ENCODE peak calls at places on chromosomes 2 and 18, in eight cellular contexts. One of them, this sample, is unnamed.

GRCh38 chr18:9239708-9240107 is 94.9 kb upstream of the TWSG1 start:
- DNase-seq in sigmoid colon: no peak
- DNase-seq in ovary: no peak
- DNase-seq in cardiac muscle cell: no peak
- DNase-seq in kidney: no peak
- DNase-seq in HFFc6: no peak
- DNase-seq in neural crest cell: no peak
- DNase-seq in progenitor cell of endocrine pancreas: no peak
- DNase-seq in this sample: no peak

GRCh38 chr2:219082332-219082958 is 21.7 kb upstream of the IHH start:
- DNase-seq in sigmoid colon: no peak
- DNase-seq in ovary: no peak
- DNase-seq in cardiac muscle cell: no peak
- DNase-seq in kidney: no peak
- DNase-seq in HFFc6: no peak
- DNase-seq in neural crest cell: no peak
- DNase-seq in progenitor cell of endocrine pancreas: no peak
- DNase-seq in this sample: no peak

GRCh38 chr2:74540291-74540690 is 10.6 kb downstream of the HTRA2 start:
- DNase-seq in sigmoid colon: no peak
- DNase-seq in ovary: no peak
- DNase-seq in cardiac muscle cell: no peak
- DNase-seq in kidney: no peak
- DNase-seq in HFFc6: no peak
- DNase-seq in neural crest cell: no peak
- DNase-seq in progenitor cell of endocrine pancreas: no peak
- DNase-seq in this sample: no peak

GRCh38 chr2:46857871-46858696 is 57.5 kb downstream of the MCFD2 start:
- DNase-seq in sigmoid colon: peak; percentile 25
- DNase-seq in ovary: no peak
- DNase-seq in cardiac muscle cell: peak; percentile 21
- DNase-seq in kidney: peak; percentile 14
- DNase-seq in HFFc6: peak; percentile 95
- DNase-seq in neural crest cell: no peak
- DNase-seq in progenitor cell of endocrine pancreas: no peak
- DNase-seq in this sample: no peak

GRCh38 chr2:124046332-124046731 is 21.2 kb downstream of the CNTNAP5 start:
- DNase-seq in sigmoid colon: no peak
- DNase-seq in ovary: no peak
- DNase-seq in cardiac muscle cell: no peak
- DNase-seq in kidney: no peak
- DNase-seq in HFFc6: no peak
- DNase-seq in neural crest cell: no peak
- DNase-seq in progenitor cell of endocrine pancreas: no peak
- DNase-seq in this sample: no peak

GRCh38 chr2:18749912-18750526 is 160.7 kb upstream of the NT5C1B start:
- DNase-seq in sigmoid colon: peak; percentile 77
- DNase-seq in ovary: peak; percentile 53
- DNase-seq in cardiac muscle cell: peak; percentile 68
- DNase-seq in kidney: no peak
- DNase-seq in HFFc6: peak; percentile 54
- DNase-seq in neural crest cell: peak; percentile 65
- DNase-seq in progenitor cell of endocrine pancreas: peak; percentile 37
- DNase-seq in this sample: peak; percentile 68

GRCh38 chr2:45626387-45627010 is 15.4 kb upstream of the SRBD1 start:
- DNase-seq in sigmoid colon: no peak
- DNase-seq in ovary: no peak
- DNase-seq in cardiac muscle cell: no peak
- DNase-seq in kidney: no peak
- DNase-seq in HFFc6: no peak
- DNase-seq in neural crest cell: no peak
- DNase-seq in progenitor cell of endocrine pancreas: no peak
- DNase-seq in this sample: no peak

GRCh38 chr2:207215300-207215699 is 49.6 kb upstream of the KLF7 start:
- DNase-seq in sigmoid colon: no peak
- DNase-seq in ovary: no peak
- DNase-seq in cardiac muscle cell: no peak
- DNase-seq in kidney: no peak
- DNase-seq in HFFc6: no peak
- DNase-seq in neural crest cell: peak; percentile 14
- DNase-seq in progenitor cell of endocrine pancreas: no peak
- DNase-seq in this sample: no peak

GRCh38 chr18:43129946-43130523 is 14.6 kb upstream of the RIT2 start:
- DNase-seq in sigmoid colon: no peak
- DNase-seq in ovary: no peak
- DNase-seq in cardiac muscle cell: no peak
- DNase-seq in kidney: no peak
- DNase-seq in HFFc6: no peak
- DNase-seq in neural crest cell: no peak
- DNase-seq in progenitor cell of endocrine pancreas: no peak
- DNase-seq in this sample: no peak

GRCh38 chr2:147934881-147935280 is 85.7 kb downstream of the ORC4 start:
- DNase-seq in sigmoid colon: no peak
- DNase-seq in ovary: no peak
- DNase-seq in cardiac muscle cell: no peak
- DNase-seq in kidney: no peak
- DNase-seq in HFFc6: no peak
- DNase-seq in neural crest cell: no peak
- DNase-seq in progenitor cell of endocrine pancreas: no peak
- DNase-seq in this sample: no peak

DNA sequence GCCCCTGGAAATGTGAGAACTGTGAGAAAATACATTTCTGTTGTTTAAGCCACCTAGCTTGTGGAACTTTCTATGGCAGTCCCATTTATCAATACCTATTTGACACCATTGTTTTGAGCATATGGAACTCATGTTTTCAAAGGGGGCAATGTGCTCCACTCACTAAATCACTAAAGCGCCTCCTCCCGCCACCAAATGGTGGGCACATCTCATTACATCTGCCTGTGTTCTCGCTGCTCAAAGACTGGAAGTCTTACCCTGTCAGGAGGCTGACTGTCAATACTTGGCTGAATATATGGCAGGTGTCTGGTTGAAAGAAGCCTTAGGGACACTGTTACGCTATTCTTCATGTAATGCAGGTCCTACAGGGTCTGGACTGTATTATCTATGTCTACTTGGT is 767.7 kb downstream of the TSN start:
- DNase-seq in sigmoid colon: no peak
- DNase-seq in ovary: no peak
- DNase-seq in cardiac muscle cell: no peak
- DNase-seq in kidney: no peak
- DNase-seq in HFFc6: no peak
- DNase-seq in neural crest cell: no peak
- DNase-seq in progenitor cell of endocrine pancreas: no peak
- DNase-seq in this sample: no peak
- TF ChIP-seq CTCF in sigmoid colon: no peak
- TF ChIP-seq CTCF in ovary: no peak
- TF ChIP-seq CTCF in cardiac muscle cell: no peak
- TF ChIP-seq CTCF in kidney: no peak
- TF ChIP-seq CTCF in HFFc6: no peak
- TF ChIP-seq CTCF in neural crest cell: no peak
- TF ChIP-seq CTCF in progenitor cell of endocrine pancreas: no peak
- TF ChIP-seq CTCF in this sample: no peak

GRCh38 chr2:237600205-237600846 is 9.8 kb upstream of the RAB17 start:
- DNase-seq in sigmoid colon: peak; percentile 86
- DNase-seq in ovary: peak; percentile 64
- DNase-seq in cardiac muscle cell: no peak
- DNase-seq in kidney: peak; percentile 85
- DNase-seq in HFFc6: peak; percentile 55
- DNase-seq in neural crest cell: no peak
- DNase-seq in progenitor cell of endocrine pancreas: no peak
- DNase-seq in this sample: no peak
- TF ChIP-seq CTCF in sigmoid colon: no peak
- TF ChIP-seq CTCF in ovary: no peak
- TF ChIP-seq CTCF in cardiac muscle cell: peak; percentile 45
- TF ChIP-seq CTCF in kidney: no peak
- TF ChIP-seq CTCF in HFFc6: peak; percentile 42
- TF ChIP-seq CTCF in neural crest cell: no peak
- TF ChIP-seq CTCF in progenitor cell of endocrine pancreas: no peak
- TF ChIP-seq CTCF in this sample: no peak

GRCh38 chr18:79797518-79798345 is at the start of gene KCNG2:
- DNase-seq in sigmoid colon: peak; percentile 44
- DNase-seq in ovary: no peak
- DNase-seq in cardiac muscle cell: peak; percentile 63
- DNase-seq in kidney: peak; percentile 68
- DNase-seq in HFFc6: no peak
- DNase-seq in neural crest cell: peak; percentile 45
- DNase-seq in progenitor cell of endocrine pancreas: no peak
- DNase-seq in this sample: no peak
- TF ChIP-seq CTCF in sigmoid colon: no peak
- TF ChIP-seq CTCF in ovary: no peak
- TF ChIP-seq CTCF in cardiac muscle cell: peak; percentile 36
- TF ChIP-seq CTCF in kidney: no peak
- TF ChIP-seq CTCF in HFFc6: no peak
- TF ChIP-seq CTCF in neural crest cell: peak; percentile 40
- TF ChIP-seq CTCF in progenitor cell of endocrine pancreas: peak; percentile 31
- TF ChIP-seq CTCF in this sample: no peak

GRCh38 chr2:36357506-36358316 is 2.1 kb downstream of the CRIM1 start:
- DNase-seq in sigmoid colon: peak; percentile 83
- DNase-seq in ovary: peak; percentile 46
- DNase-seq in cardiac muscle cell: peak; percentile 61
- DNase-seq in kidney: peak; percentile 82
- DNase-seq in HFFc6: peak; percentile 76
- DNase-seq in neural crest cell: peak; percentile 23
- DNase-seq in progenitor cell of endocrine pancreas: no peak
- DNase-seq in this sample: peak; percentile 54
- TF ChIP-seq CTCF in sigmoid colon: peak; percentile 4
- TF ChIP-seq CTCF in ovary: no peak
- TF ChIP-seq CTCF in cardiac muscle cell: peak; percentile 56
- TF ChIP-seq CTCF in kidney: peak; percentile 36
- TF ChIP-seq CTCF in HFFc6: peak; percentile 74
- TF ChIP-seq CTCF in neural crest cell: peak; percentile 54
- TF ChIP-seq CTCF in progenitor cell of endocrine pancreas: peak; percentile 28
- TF ChIP-seq CTCF in this sample: peak; percentile 32

DNA sequence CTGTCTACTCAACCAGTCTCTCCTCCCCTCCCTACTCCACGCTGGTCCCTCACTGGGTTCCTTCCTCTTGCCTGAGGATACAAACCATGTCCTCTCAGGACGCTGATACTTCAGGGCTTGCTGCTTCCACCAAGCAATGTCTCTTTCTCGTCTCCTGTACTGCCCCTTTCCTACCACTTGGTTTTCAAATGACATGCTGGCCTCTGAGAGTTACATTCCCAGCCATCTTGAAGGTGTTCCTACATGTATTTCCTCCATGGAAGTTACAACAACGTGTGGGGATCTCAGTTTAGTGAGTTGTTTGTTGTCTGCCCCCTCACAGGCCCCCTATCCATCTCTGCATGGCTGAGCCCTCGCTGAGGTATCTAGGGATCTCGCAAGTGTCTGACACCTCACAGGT is 334.5 kb upstream of the SKOR2 start:
- DNase-seq in sigmoid colon: no peak
- DNase-seq in ovary: no peak
- DNase-seq in cardiac muscle cell: no peak
- DNase-seq in kidney: no peak
- DNase-seq in HFFc6: no peak
- DNase-seq in neural crest cell: no peak
- DNase-seq in progenitor cell of endocrine pancreas: no peak
- DNase-seq in this sample: no peak
- TF ChIP-seq CTCF in sigmoid colon: no peak
- TF ChIP-seq CTCF in ovary: no peak
- TF ChIP-seq CTCF in cardiac muscle cell: no peak
- TF ChIP-seq CTCF in kidney: no peak
- TF ChIP-seq CTCF in HFFc6: no peak
- TF ChIP-seq CTCF in neural crest cell: no peak
- TF ChIP-seq CTCF in progenitor cell of endocrine pancreas: no peak
- TF ChIP-seq CTCF in this sample: no peak

DNA sequence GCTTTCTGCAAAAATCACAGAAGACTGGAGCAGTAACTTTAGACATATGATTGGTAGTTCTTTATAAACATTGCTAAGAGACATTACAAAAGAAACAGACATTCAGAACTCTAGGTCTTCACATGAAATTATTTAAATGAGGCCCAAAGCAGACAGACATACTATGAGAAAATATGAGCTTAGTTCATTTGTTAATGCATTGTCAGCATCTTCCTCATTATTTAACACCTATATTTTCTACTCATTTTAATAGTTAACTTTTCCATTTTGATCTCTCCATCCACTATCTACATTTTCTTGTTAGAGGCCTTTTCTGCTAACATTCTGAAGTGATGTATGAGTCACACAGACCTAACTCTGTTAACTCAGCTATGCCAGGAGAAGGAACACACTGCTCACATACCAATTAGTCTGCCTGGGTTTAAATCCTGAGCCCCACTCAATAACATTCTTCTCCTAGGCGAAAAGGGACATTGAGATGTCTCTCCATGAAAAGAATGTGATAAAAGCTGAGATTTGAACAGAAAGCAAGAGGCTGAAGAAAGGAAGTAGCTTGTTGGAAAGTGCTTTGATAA is 400.3 kb upstream of the PKDCC start:
- DNase-seq in sigmoid colon: no peak
- DNase-seq in ovary: no peak
- DNase-seq in cardiac muscle cell: no peak
- DNase-seq in kidney: no peak
- DNase-seq in HFFc6: no peak
- DNase-seq in neural crest cell: no peak
- DNase-seq in progenitor cell of endocrine pancreas: no peak
- DNase-seq in this sample: no peak
- TF ChIP-seq CTCF in sigmoid colon: no peak
- TF ChIP-seq CTCF in ovary: no peak
- TF ChIP-seq CTCF in cardiac muscle cell: no peak
- TF ChIP-seq CTCF in kidney: no peak
- TF ChIP-seq CTCF in HFFc6: no peak
- TF ChIP-seq CTCF in neural crest cell: no peak
- TF ChIP-seq CTCF in progenitor cell of endocrine pancreas: no peak
- TF ChIP-seq CTCF in this sample: no peak

GRCh38 chr2:169272035-169272434 is 90.3 kb downstream of the LRP2 start:
- DNase-seq in sigmoid colon: no peak
- DNase-seq in ovary: no peak
- DNase-seq in cardiac muscle cell: no peak
- DNase-seq in kidney: no peak
- DNase-seq in HFFc6: no peak
- DNase-seq in neural crest cell: no peak
- DNase-seq in progenitor cell of endocrine pancreas: no peak
- DNase-seq in this sample: no peak

GRCh38 chr2:169280502-169280901 is 81.8 kb downstream of the LRP2 start:
- DNase-seq in sigmoid colon: no peak
- DNase-seq in ovary: no peak
- DNase-seq in cardiac muscle cell: no peak
- DNase-seq in kidney: no peak
- DNase-seq in HFFc6: no peak
- DNase-seq in neural crest cell: no peak
- DNase-seq in progenitor cell of endocrine pancreas: no peak
- DNase-seq in this sample: no peak

DNA sequence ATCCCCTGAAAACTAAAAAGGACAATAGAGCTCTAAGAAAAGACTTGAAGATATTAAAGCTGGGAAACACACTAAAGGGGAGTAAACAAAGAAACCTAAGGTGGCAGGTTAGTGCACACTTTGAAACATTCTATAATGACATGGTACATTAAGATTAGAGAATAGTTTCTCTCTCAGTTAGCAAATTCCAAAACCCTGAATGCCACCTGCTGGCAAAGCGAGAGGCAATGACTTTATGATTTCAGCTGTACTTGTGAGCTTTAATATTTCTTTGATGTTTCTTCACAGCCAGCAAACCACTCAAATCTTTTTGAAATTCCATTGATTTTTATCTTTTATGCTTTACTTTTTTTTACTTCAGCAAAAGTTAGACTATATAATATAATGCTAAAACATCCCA is 86.3 kb downstream of the LRP2 start:
- DNase-seq in sigmoid colon: no peak
- DNase-seq in ovary: no peak
- DNase-seq in cardiac muscle cell: peak; percentile 8
- DNase-seq in kidney: no peak
- DNase-seq in HFFc6: no peak
- DNase-seq in neural crest cell: no peak
- DNase-seq in progenitor cell of endocrine pancreas: no peak
- DNase-seq in this sample: peak; percentile 32
- TF ChIP-seq CTCF in sigmoid colon: no peak
- TF ChIP-seq CTCF in ovary: no peak
- TF ChIP-seq CTCF in cardiac muscle cell: no peak
- TF ChIP-seq CTCF in kidney: no peak
- TF ChIP-seq CTCF in HFFc6: no peak
- TF ChIP-seq CTCF in neural crest cell: peak; percentile 49
- TF ChIP-seq CTCF in progenitor cell of endocrine pancreas: peak; percentile 36
- TF ChIP-seq CTCF in this sample: no peak

GRCh38 chr2:5915926-5916325 is 223.7 kb downstream of the SOX11 start:
- DNase-seq in sigmoid colon: no peak
- DNase-seq in ovary: no peak
- DNase-seq in cardiac muscle cell: peak; percentile 62
- DNase-seq in kidney: no peak
- DNase-seq in HFFc6: no peak
- DNase-seq in neural crest cell: peak; percentile 29
- DNase-seq in progenitor cell of endocrine pancreas: no peak
- DNase-seq in this sample: peak; percentile 38
- TF ChIP-seq CTCF in sigmoid colon: no peak
- TF ChIP-seq CTCF in ovary: no peak
- TF ChIP-seq CTCF in cardiac muscle cell: no peak
- TF ChIP-seq CTCF in kidney: no peak
- TF ChIP-seq CTCF in HFFc6: no peak
- TF ChIP-seq CTCF in neural crest cell: peak; percentile 62
- TF ChIP-seq CTCF in progenitor cell of endocrine pancreas: peak; percentile 47
- TF ChIP-seq CTCF in this sample: no peak